ENCODE peak calls at places on chromosomes 1 and 21, in four cellular contexts. X is K562, H is IMR-90, N is GM12878. A is an unnamed sample.

GRCh38 chr1:7899741-7900140 is 40.9 kb downstream of the TNFRSF9 start:
- DNase-seq in X (no peak), H (peak; percentile 66), N (no peak), A (no peak)

GRCh38 chr1:176559474-176560390 is 96.8 kb downstream of the PAPPA2 start:
- DNase-seq in X (peak; percentile 83), H (peak; percentile 53), N (no peak), A (peak; percentile 56)

GRCh38 chr21:45226540-45227326 is 61.0 kb downstream of the POFUT2 start:
- DNase-seq in X (no peak), H (peak; percentile 44), N (no peak), A (no peak)

GRCh38 chr1:35345439-35345981 is 77.0 kb downstream of the ZMYM4 start:
- DNase-seq in X (no peak), H (peak; percentile 40), N (no peak), A (no peak)

GRCh38 chr1:82565146-82565545 is 764.4 kb downstream of the ADGRL2 start:
- DNase-seq in X (no peak), H (peak; percentile 19), N (no peak), A (no peak)

GRCh38 chr1:151515265-151515664 is 4.1 kb downstream of the CGN start:
- DNase-seq in X (no peak), H (no peak), N (no peak), A (no peak)

GRCh38 chr1:175725684-175726083 is 17.7 kb downstream of the TNR start:
- DNase-seq in X (no peak), H (peak; percentile 9), N (no peak), A (no peak)

GRCh38 chr1:81679972-81680371 is 120.8 kb upstream of the ADGRL2 start:
- DNase-seq in X (no peak), H (peak; percentile 45), N (no peak), A (no peak)

GRCh38 chr1:223228931-223229528 is 86.0 kb upstream of the TLR5 start:
- DNase-seq in X (no peak), H (no peak), N (no peak), A (no peak)

GRCh38 chr1:187047298-187047697 is 218.5 kb downstream of the PLA2G4A start:
- DNase-seq in X (no peak), H (no peak), N (no peak), A (no peak)

GRCh38 chr1:207112907-207113306 is 8.9 kb downstream of the C4BPA start:
- DNase-seq in X (no peak), H (no peak), N (no peak), A (no peak)
- TF ChIP-seq RCOR1 in X (no peak), H (no peak), N (no peak), A (no peak)

GRCh38 chr21:33473344-33473743 is 6.4 kb downstream of the TMEM50B start:
- DNase-seq in X (no peak), H (no peak), N (no peak), A (no peak)
- TF ChIP-seq USF2 in X (no peak), H (no peak), N (no peak), A (no peak)

GRCh38 chr1:11880911-11881748 is 22.4 kb upstream of the NPPB start:
- DNase-seq in X (peak; percentile 68), H (no peak), N (no peak), A (no peak)
- TF ChIP-seq CEBPB in X (no peak), H (no peak), N (no peak), A (no peak)

GRCh38 chr1:44862829-44863406 is 19.9 kb upstream of the PTCH2 start:
- DNase-seq in X (no peak), H (peak; percentile 66), N (no peak), A (no peak)
- TF ChIP-seq RCOR1 in X (no peak), H (no peak), N (no peak), A (no peak)